ENCODE peak calls at places on chromosomes 16 and 17, in five cellular contexts. J is retinal pigment epithelial cell, I is dorsolateral prefrontal cortex, Y is cardiac muscle cell, Z is choroid plexus epithelial cell. B is an unnamed sample.
A peak's percentile ranks its signal among the peaks of the same experiment; 100 is the strongest.

GRCh38 chr16:27174007-27174406 is 29.3 kb upstream of the KDM8 start:
- DNase-seq in J (no peak), I (no peak), Y (no peak), Z (no peak), B (no peak)

GRCh38 chr17:4944163-4944553 is 4.1 kb downstream of the RNF167 start:
- DNase-seq in J (no peak), I (no peak), Y (no peak), Z (no peak), B (no peak)

GRCh38 chr17:81387235-81388060 is 7.8 kb upstream of the BAHCC1 start:
- DNase-seq in J (no peak), I (no peak), Y (peak; percentile 71), Z (peak; percentile 38), B (peak; percentile 63)

GRCh38 chr16:34050787-34051320 is 591.4 kb downstream of the TP53TG3F start:
- DNase-seq in J (no peak), I (no peak), Y (no peak), Z (no peak), B (no peak)

GRCh38 chr17:13415877-13416416 is 185.8 kb downstream of the HS3ST3A1 start:
- DNase-seq in J (peak; percentile 57), I (no peak), Y (peak; percentile 13), Z (peak; percentile 90), B (peak; percentile 74)

GRCh38 chr17:75845058-75845711 is 981 bp upstream of the UNC13D start:
- DNase-seq in J (peak; percentile 76), I (peak; percentile 48), Y (peak; percentile 84), Z (peak; percentile 71), B (peak; percentile 60)

GRCh38 chr17:81538651-81539570 is 10.7 kb downstream of the FSCN2 start:
- DNase-seq in J (no peak), I (no peak), Y (peak; percentile 0), Z (no peak), B (no peak)

GRCh38 chr16:80720759-80721470 is 83.5 kb downstream of the CDYL2 start:
- DNase-seq in J (peak; percentile 88), I (no peak), Y (peak; percentile 11), Z (peak; percentile 23), B (no peak)

GRCh38 chr16:50630394-50631020 is 50.6 kb downstream of the SNX20 start:
- DNase-seq in J (no peak), I (no peak), Y (no peak), Z (no peak), B (no peak)

GRCh38 chr16:11059588-11059987 is 115.2 kb downstream of the CLEC16A start:
- DNase-seq in J (no peak), I (no peak), Y (no peak), Z (no peak), B (no peak)

GRCh38 chr16:11686713-11687112 is 18.5 kb downstream of the SNN start:
- DNase-seq in J (no peak), I (no peak), Y (no peak), Z (no peak), B (no peak)

GRCh38 chr17:13510062-13510461 is 91.7 kb downstream of the HS3ST3A1 start:
- DNase-seq in J (no peak), I (no peak), Y (peak; percentile 26), Z (no peak), B (peak; percentile 43)

GRCh38 chr16:31107465-31107867 is 720 bp upstream of the BCKDK start:
- DNase-seq in J (no peak), I (peak; percentile 38), Y (no peak), Z (no peak), B (no peak)

GRCh38 chr17:67392111-67392510 is 15.0 kb downstream of the PITPNC1 start:
- DNase-seq in J (no peak), I (no peak), Y (no peak), Z (no peak), B (no peak)

GRCh38 chr17:80029235-80029974 is 6.3 kb downstream of the TBC1D16 start:
- DNase-seq in J (no peak), I (no peak), Y (no peak), Z (peak; percentile 75), B (peak; percentile 84)
- TF ChIP-seq CTCF in J (peak; percentile 4), I (no peak), Y (no peak), Z (no peak), B (no peak)

GRCh38 chr17:49676276-49676868 is 1.5 kb downstream of the SPOP start:
- DNase-seq in J (no peak), I (no peak), Y (no peak), Z (peak; percentile 63), B (peak; percentile 40)
- H3K4me3 ChIP-seq in J (peak overlapping the region; percentile 80), I (peak overlapping the region; percentile 85), Y (peak overlapping the region; percentile 64), Z (peak overlapping the region; percentile 73), B (peak overlapping the region; percentile 86)

GRCh38 chr16:75621170-75621477 is 2.0 kb downstream of the ADAT1 start:
- DNase-seq in J (peak; percentile 6), I (no peak), Y (peak; percentile 48), Z (peak; percentile 71), B (peak; percentile 63)
- TF ChIP-seq CTCF in J (peak; percentile 74), I (peak; percentile 36), Y (peak; percentile 67), Z (peak; percentile 66), B (peak; percentile 74)

DNA sequence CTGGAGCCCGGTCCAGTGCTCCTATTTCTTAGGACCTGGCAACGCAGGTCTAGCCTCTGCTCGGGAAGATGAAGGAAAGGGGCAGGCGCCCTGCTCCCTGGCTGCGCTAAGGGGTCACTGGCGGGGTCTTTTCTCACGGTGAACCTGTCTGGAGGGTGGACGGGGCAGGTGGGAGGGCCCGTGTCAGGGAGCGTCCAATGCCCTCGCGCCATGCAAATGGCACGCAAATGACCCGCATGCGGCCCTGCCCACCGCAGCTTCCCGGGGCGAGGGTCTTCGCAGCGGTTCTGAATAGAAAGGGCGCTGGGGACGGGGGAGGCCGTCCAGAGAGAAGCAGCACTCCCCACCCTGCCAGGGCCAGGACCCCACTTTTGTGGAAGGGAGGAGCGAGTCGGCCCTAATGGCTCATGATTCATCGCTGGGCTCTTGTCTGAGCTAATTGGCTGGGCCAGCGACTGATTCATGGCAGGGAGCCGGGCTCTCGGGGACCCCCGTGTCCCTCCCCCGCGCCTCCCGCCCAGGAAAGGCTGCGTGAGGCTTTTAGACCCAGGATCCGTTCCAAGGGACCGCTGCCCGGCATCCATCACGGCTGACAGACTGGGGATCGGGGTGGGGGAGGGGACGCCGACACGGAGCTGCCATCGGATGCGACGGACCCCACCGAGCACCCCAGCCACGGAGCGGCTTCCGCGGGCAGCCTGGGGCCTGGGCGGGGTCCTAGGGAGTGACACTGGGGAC is 25.1 kb upstream of the NGFR start:
- DNase-seq in J (no peak), I (peak; percentile 16), Y (peak; percentile 60), Z (no peak), B (no peak)
- H3K4me3 ChIP-seq in J (peak overlapping the region; percentile 25), I (peak overlapping the region; percentile 62), Y (peak overlapping the region; percentile 26), Z (no peak overlapping the region), B (no peak overlapping the region)

GRCh38 chr16:49000594-49000993 is 281.0 kb downstream of the CBLN1 start:
- DNase-seq in J (no peak), I (no peak), Y (no peak), Z (no peak), B (no peak)
- TF ChIP-seq CTCF in J (peak; percentile 70), I (peak; percentile 27), Y (peak; percentile 26), Z (peak; percentile 27), B (peak; percentile 36)

GRCh38 chr17:977163-977562 is 2.4 kb downstream of the NXN start:
- DNase-seq in J (no peak), I (no peak), Y (no peak), Z (no peak), B (no peak)
- H3K4me3 ChIP-seq in J (peak overlapping the region; percentile 87), I (peak overlapping the region; percentile 70), Y (peak overlapping the region; percentile 93), Z (peak overlapping the region; percentile 70), B (no peak overlapping the region)

DNA sequence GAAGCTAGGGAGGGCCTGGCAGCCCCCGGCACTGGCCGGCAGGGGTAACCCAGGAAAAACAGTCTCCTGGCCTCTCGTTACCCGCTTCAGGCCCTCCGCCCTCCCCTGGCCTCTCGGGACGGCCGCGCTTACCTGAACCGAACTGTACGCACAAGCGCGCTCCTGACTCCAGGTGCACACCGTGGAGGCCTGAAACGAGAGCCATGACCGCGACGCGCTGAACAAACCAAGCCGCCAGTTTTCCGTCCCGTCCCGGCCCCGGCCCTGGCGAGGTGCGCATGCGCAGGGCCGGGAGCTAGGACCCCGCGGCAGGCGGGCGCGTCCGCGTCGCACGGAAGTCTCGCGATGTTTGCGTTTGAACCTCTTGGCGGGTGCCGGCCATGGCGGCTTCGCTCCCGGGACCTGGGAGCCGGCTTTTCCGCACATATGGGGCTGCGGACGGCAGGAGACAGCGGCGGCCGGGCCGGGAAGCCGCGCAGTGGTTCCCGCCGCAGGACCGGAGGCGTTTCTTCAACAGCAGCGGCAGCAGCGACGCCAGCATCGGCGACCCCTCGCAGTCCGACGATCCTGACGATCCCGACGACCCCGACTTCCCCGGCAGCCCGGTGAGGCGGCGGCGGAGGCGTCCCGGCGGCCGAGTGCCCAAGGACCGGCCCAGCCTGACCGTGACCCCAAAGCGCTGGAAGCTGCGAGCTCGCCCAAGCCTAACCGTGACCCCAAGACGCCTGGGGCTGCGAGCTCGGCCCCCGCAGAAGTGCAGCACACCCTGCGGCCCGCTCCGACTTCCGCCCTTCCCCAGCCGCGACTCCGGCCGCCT is at the start of gene HASPIN:
- DNase-seq in J (peak; percentile 45), I (peak; percentile 72), Y (peak; percentile 97), Z (peak; percentile 89), B (peak; percentile 90)
- TF ChIP-seq CTCF in J (peak; percentile 16), I (peak; percentile 34), Y (peak; percentile 29), Z (peak; percentile 48), B (peak; percentile 29)

GRCh38 chr16:68642047-68642435 is 3.1 kb upstream of the CDH3 start:
- DNase-seq in J (no peak), I (no peak), Y (no peak), Z (no peak), B (no peak)
- H3K4me3 ChIP-seq in J (no peak overlapping the region), I (peak overlapping the region; percentile 61), Y (no peak overlapping the region), Z (no peak overlapping the region), B (no peak overlapping the region)

DNA sequence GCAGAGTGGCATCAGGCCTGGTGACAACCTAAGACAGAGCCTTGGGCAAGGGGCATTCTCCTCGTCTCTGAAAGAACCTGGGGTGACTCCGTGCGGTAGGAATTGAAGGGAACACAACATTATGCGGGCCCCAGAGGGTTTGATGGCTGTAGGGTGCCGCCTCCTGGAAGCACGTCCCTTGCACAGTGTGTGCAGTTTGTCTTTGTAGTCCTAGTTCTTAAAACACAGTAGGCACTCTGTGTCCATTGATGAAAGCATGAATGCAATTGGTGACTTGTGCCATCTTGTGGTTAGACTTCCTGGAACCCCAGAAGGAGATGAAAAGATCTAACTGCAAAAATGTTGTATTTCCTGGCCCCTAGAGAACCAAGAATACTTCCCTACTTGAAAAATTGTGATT is 279.8 kb downstream of the UTP18 start:
- DNase-seq in J (no peak), I (peak; percentile 43), Y (no peak), Z (no peak), B (no peak)
- TF ChIP-seq CTCF in J (no peak), I (peak; percentile 60), Y (no peak), Z (no peak), B (no peak)

GRCh38 chr17:17676752-17677151 is 4.5 kb upstream of the RAI1 start:
- DNase-seq in J (no peak), I (no peak), Y (no peak), Z (no peak), B (no peak)
- H3K4me3 ChIP-seq in J (no peak overlapping the region), I (no peak overlapping the region), Y (no peak overlapping the region), Z (no peak overlapping the region), B (no peak overlapping the region)

B was measured in fibroblast of pulmonary artery.